ENCODE peak calls at places on chromosomes 12 and 14, in five cellular contexts. One of them, this sample, is unnamed.

GRCh38 chr14:22819191-22819988 is 4.2 kb upstream of the SLC7A7 start:
- DNase-seq in ACHN: no peak
- DNase-seq in activated T-helper 1 cell treated with anti-CD3 and anti-CD28 coated beads, Interleukin-2, amount 50 U/mL, for 16 hours: no peak
- DNase-seq in omental fat pad: no peak
- DNase-seq in NCI-H1417 treated with DMSO at 0.1 percent for 48 hours: no peak
- DNase-seq in this sample: peak; percentile 87

GRCh38 chr12:1502441-1502785 is 92.0 kb downstream of the FBXL14 start:
- DNase-seq in NCI-H1417 treated with DMSO at 0.1 percent for 48 hours: no peak
- DNase-seq in activated T-helper 1 cell treated with anti-CD3 and anti-CD28 coated beads, Interleukin-2, amount 50 U/mL, for 16 hours: no peak
- DNase-seq in ACHN: no peak
- DNase-seq in omental fat pad: no peak
- DNase-seq in this sample: no peak

GRCh38 chr12:122825773-122826724 is 9.2 kb upstream of the HIP1R start:
- DNase-seq in omental fat pad: no peak
- DNase-seq in ACHN: peak; percentile 86
- DNase-seq in NCI-H1417 treated with DMSO at 0.1 percent for 48 hours: no peak
- DNase-seq in activated T-helper 1 cell treated with anti-CD3 and anti-CD28 coated beads, Interleukin-2, amount 50 U/mL, for 16 hours: no peak
- DNase-seq in this sample: no peak

GRCh38 chr12:116382456-116382902 is 105.0 kb upstream of the MED13L start:
- DNase-seq in activated T-helper 1 cell treated with anti-CD3 and anti-CD28 coated beads, Interleukin-2, amount 50 U/mL, for 16 hours: no peak
- DNase-seq in omental fat pad: no peak
- DNase-seq in NCI-H1417 treated with DMSO at 0.1 percent for 48 hours: no peak
- DNase-seq in ACHN: no peak
- DNase-seq in this sample: peak; percentile 71

GRCh38 chr14:101965796-101966718 is 1.7 kb downstream of the DYNC1H1 start:
- DNase-seq in activated T-helper 1 cell treated with anti-CD3 and anti-CD28 coated beads, Interleukin-2, amount 50 U/mL, for 16 hours: no peak
- DNase-seq in ACHN: peak; percentile 10
- DNase-seq in omental fat pad: no peak
- DNase-seq in NCI-H1417 treated with DMSO at 0.1 percent for 48 hours: no peak
- DNase-seq in this sample: no peak

GRCh38 chr12:108332791-108333382 is 6.2 kb downstream of the CMKLR1 start:
- DNase-seq in NCI-H1417 treated with DMSO at 0.1 percent for 48 hours: no peak
- DNase-seq in omental fat pad: no peak
- DNase-seq in ACHN: no peak
- DNase-seq in activated T-helper 1 cell treated with anti-CD3 and anti-CD28 coated beads, Interleukin-2, amount 50 U/mL, for 16 hours: no peak
- DNase-seq in this sample: peak; percentile 64

GRCh38 chr12:63918788-63919300 is 74.3 kb downstream of the SRGAP1 start:
- DNase-seq in NCI-H1417 treated with DMSO at 0.1 percent for 48 hours: no peak
- DNase-seq in activated T-helper 1 cell treated with anti-CD3 and anti-CD28 coated beads, Interleukin-2, amount 50 U/mL, for 16 hours: no peak
- DNase-seq in ACHN: peak; percentile 69
- DNase-seq in omental fat pad: no peak
- DNase-seq in this sample: peak; percentile 35

GRCh38 chr12:12636641-12637040 is 25.0 kb downstream of the CREBL2 start:
- DNase-seq in omental fat pad: no peak
- DNase-seq in activated T-helper 1 cell treated with anti-CD3 and anti-CD28 coated beads, Interleukin-2, amount 50 U/mL, for 16 hours: no peak
- DNase-seq in ACHN: no peak
- DNase-seq in NCI-H1417 treated with DMSO at 0.1 percent for 48 hours: no peak
- DNase-seq in this sample: no peak

GRCh38 chr12:65895759-65896656 is 71.7 kb downstream of the HMGA2 start:
- DNase-seq in omental fat pad: no peak
- DNase-seq in activated T-helper 1 cell treated with anti-CD3 and anti-CD28 coated beads, Interleukin-2, amount 50 U/mL, for 16 hours: no peak
- DNase-seq in ACHN: peak; percentile 88
- DNase-seq in NCI-H1417 treated with DMSO at 0.1 percent for 48 hours: no peak
- DNase-seq in this sample: no peak

GRCh38 chr14:88904864-88905263 is 80.4 kb downstream of the TTC8 start:
- DNase-seq in omental fat pad: no peak
- DNase-seq in NCI-H1417 treated with DMSO at 0.1 percent for 48 hours: no peak
- DNase-seq in activated T-helper 1 cell treated with anti-CD3 and anti-CD28 coated beads, Interleukin-2, amount 50 U/mL, for 16 hours: no peak
- DNase-seq in ACHN: no peak
- DNase-seq in this sample: no peak

GRCh38 chr14:36773558-36773957 is 111.9 kb downstream of the PAX9 start:
- DNase-seq in activated T-helper 1 cell treated with anti-CD3 and anti-CD28 coated beads, Interleukin-2, amount 50 U/mL, for 16 hours: no peak
- DNase-seq in ACHN: peak; percentile 8
- DNase-seq in omental fat pad: no peak
- DNase-seq in NCI-H1417 treated with DMSO at 0.1 percent for 48 hours: no peak
- DNase-seq in this sample: no peak

GRCh38 chr14:38197001-38197760 is 10.5 kb upstream of the SSTR1 start:
- DNase-seq in NCI-H1417 treated with DMSO at 0.1 percent for 48 hours: no peak
- DNase-seq in activated T-helper 1 cell treated with anti-CD3 and anti-CD28 coated beads, Interleukin-2, amount 50 U/mL, for 16 hours: no peak
- DNase-seq in ACHN: peak; percentile 18
- DNase-seq in omental fat pad: no peak
- DNase-seq in this sample: peak; percentile 8

GRCh38 chr14:79199217-79199616 is 1012.1 kb downstream of the DIO2 start:
- DNase-seq in ACHN: no peak
- DNase-seq in NCI-H1417 treated with DMSO at 0.1 percent for 48 hours: no peak
- DNase-seq in activated T-helper 1 cell treated with anti-CD3 and anti-CD28 coated beads, Interleukin-2, amount 50 U/mL, for 16 hours: no peak
- DNase-seq in omental fat pad: no peak
- DNase-seq in this sample: no peak

GRCh38 chr12:9673404-9674225 is 4.1 kb downstream of the CLEC2D start:
- DNase-seq in omental fat pad: no peak
- DNase-seq in activated T-helper 1 cell treated with anti-CD3 and anti-CD28 coated beads, Interleukin-2, amount 50 U/mL, for 16 hours: peak; percentile 40
- DNase-seq in NCI-H1417 treated with DMSO at 0.1 percent for 48 hours: no peak
- DNase-seq in ACHN: peak; percentile 87
- DNase-seq in this sample: peak; percentile 76